ENCODE peak calls at places on chromosomes 16 and 17, in four cellular contexts. E, Z, D and L are unnamed samples.

GRCh38 chr17:4777969-4778760 is 6.5 kb downstream of the TM4SF5 start:
- DNase-seq in E (no peak), Z (no peak), D (no peak), L (no peak)

GRCh38 chr17:75345514-75346167 is 56.4 kb upstream of the SLC25A19 start:
- DNase-seq in Z (no peak), E (no peak), D (no peak), L (no peak)

GRCh38 chr17:29378495-29378894 is 11.7 kb upstream of the TAOK1 start:
- DNase-seq in D (no peak), E (no peak), Z (no peak), L (no peak)

GRCh38 chr16:82859638-82860037 is 232.9 kb downstream of the CDH13 start:
- DNase-seq in E (no peak), Z (no peak), D (no peak), L (no peak)

GRCh38 chr17:76556759-76557367 is 17.0 kb downstream of the PRCD start:
- DNase-seq in E (no peak), D (no peak), Z (no peak), L (no peak)

GRCh38 chr16:26464576-26465266 is 602.0 kb upstream of the C16orf82 start:
- DNase-seq in D (no peak), E (no peak), Z (no peak), L (no peak)

GRCh38 chr17:46859996-46860395 is 8.6 kb downstream of the WNT9B start:
- DNase-seq in D (no peak), E (no peak), Z (no peak), L (no peak)

GRCh38 chr17:28982191-28982793 is 23.5 kb downstream of the SEZ6 start:
- DNase-seq in D (no peak), E (no peak), Z (no peak), L (no peak)

GRCh38 chr16:25217119-25217511 is 368 bp downstream of the AQP8 start:
- DNase-seq in Z (no peak), E (no peak), D (no peak), L (no peak)

GRCh38 chr16:27110524-27110896 is 43.8 kb downstream of the C16orf82 start:
- DNase-seq in E (no peak), D (no peak), Z (no peak), L (no peak)

GRCh38 chr17:51559778-51560177 is 299.4 kb downstream of the UTP18 start:
- DNase-seq in D (no peak), E (no peak), Z (no peak), L (no peak)

GRCh38 chr17:45248132-45248936 is 13.6 kb downstream of the SPATA32 start:
- DNase-seq in Z (no peak), D (no peak), E (no peak), L (no peak)

GRCh38 chr16:85798283-85798776 is 1.0 kb downstream of the EMC8 start:
- DNase-seq in Z (no peak), D (no peak), E (no peak), L (no peak)

GRCh38 chr16:85796599-85796998 is 2.7 kb downstream of the EMC8 start:
- DNase-seq in Z (no peak), D (no peak), E (no peak), L (no peak)

GRCh38 chr16:85799497-85800320 is at the start of the genes COX4I1 and EMC8:
- DNase-seq in Z (peak; percentile 98), E (peak; percentile 91), D (peak; percentile 98), L (peak; percentile 98)

GRCh38 chr16:85800321-85800669 is 800 bp downstream of the COX4I1 start:
- DNase-seq in D (no peak), E (no peak), Z (no peak), L (no peak)

GRCh38 chr16:85798901-85799496 is 345 bp downstream of the EMC8 start:
- DNase-seq in E (no peak), D (no peak), Z (peak; percentile 71), L (no peak)
- TF ChIP-seq CTCF in E (no peak), D (peak; percentile 40), Z (no peak), L (no peak)

GRCh38 chr16:67101683-67102082 is 8.1 kb upstream of the PHAF1 start:
- DNase-seq in E (no peak), D (no peak), Z (no peak), L (no peak)

GRCh38 chr16:67098599-67098998 is 11.1 kb upstream of the PHAF1 start:
- DNase-seq in Z (no peak), E (no peak), D (no peak), L (no peak)

GRCh38 chr16:67104061-67104460 is 5.7 kb upstream of the PHAF1 start:
- DNase-seq in E (no peak), D (no peak), Z (no peak), L (no peak)

GRCh38 chr16:67100569-67101300 is 9.0 kb upstream of the PHAF1 start:
- DNase-seq in D (no peak), E (no peak), Z (no peak), L (no peak)

DNA sequence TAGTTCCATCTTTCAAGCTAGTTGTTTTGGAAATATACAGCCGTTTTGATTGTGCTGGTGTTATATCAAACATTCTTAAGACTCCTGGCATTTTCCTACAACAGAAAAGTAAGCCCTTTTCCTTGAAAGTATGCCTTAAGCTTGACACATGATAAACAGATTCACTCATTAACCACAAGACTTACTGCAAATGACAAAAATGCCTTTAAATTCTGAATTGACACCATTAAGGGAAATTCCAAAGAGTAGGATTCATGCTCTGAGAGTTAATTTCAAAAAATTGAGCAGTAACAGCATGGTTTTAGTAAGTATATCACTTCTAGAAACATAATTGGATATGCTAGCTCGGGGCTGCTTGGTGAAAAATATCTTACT is 8.5 kb upstream of the PHAF1 start:
- DNase-seq in Z (no peak), E (no peak), D (no peak), L (no peak)
- TF ChIP-seq CTCF in Z (no peak), E (no peak), D (peak; percentile 45), L (no peak)

DNA sequence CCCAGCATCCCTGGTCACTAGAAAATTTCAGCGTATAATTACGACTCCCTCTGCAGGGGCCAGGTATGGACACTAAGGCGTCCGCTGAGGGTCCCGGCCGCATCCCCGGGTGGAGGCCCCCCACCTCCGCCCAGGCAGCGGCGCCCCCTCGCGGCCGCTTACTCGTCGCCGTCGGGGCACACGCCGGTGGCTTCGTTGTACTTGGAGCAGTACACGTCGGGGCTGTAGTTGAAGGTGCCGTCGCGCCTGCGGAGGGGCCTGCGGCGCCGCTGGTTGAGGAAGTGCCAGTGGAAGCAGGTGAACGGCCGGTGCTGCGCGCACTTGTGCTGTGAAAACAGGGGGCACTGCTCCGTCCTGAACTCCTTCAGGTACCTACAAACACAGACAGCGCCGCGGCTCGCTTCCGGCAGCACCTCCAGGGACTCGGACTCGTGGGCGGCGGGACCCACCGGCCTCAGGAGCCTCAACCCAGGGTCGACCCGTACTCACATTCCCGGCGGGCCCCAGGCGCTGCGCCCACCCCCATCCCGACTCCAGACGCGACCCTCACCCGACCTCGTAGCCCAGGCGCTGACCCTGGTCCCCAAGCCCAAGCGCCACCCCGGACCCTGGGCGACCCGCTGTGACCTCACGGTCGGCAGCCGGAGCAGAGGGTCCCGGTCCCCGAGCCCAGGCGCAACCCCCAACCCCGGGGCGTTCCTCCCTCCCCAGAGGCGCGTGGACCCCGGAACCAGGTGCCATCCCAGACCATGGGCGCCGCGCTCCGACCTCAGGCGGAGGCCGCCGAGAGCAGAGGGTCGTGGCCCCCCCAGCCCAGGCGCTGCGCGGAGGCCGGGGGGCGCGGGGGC is 596 bp downstream of the UNKL start:
- DNase-seq in Z (peak; percentile 82), E (peak; percentile 52), D (no peak), L (peak; percentile 60)
- TF ChIP-seq CTCF in Z (peak; percentile 39), E (peak; percentile 75), D (peak; percentile 85), L (peak; percentile 58)

DNA sequence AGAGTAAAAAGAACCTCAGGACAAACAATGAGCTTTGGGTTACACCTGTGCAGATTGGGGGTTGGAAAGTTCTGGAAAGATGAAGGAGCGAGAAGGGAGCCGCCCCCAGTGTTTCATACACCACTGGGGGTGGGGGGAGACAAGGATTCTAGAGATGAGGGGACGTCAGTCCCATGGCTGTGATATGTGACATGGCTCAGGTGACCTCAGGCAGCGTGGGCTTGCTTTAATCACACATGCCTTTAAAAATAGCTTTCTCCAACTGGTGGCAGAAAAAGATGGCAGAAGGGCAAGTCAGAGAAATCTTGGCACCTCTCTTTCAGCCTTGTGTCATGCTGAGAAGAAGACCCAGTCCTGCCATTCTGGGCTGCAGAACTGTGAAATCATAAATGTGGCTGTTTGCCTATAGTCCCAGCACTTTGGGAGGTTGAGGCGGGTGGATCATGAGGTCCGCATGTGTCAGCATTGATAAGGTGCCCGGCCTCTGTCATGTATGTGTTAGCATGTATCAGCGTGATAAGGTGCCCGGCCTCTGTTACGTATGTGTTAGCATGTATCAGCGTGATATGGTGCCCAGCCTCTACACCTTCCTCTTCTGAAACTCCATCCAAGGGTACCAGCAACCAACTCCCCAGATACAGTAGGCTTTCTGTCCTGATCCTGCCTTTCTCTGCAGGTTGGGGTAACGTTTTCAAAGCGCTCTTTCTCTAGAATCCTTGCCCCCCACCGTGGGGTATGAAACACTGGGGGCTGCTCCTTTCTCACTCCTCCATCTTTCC is 25.0 kb downstream of the WIPI1 start:
- DNase-seq in E (no peak), Z (no peak), D (no peak), L (no peak)
- TF ChIP-seq CTCF in E (no peak), Z (no peak), D (no peak), L (no peak)